ENCODE peak calls at places on chromosomes 2 and 18, in six cellular contexts. One of them, this sample, is unnamed.

GRCh38 chr18:76503595-76503994 is 8.6 kb upstream of the ZNF516 start:
- ATAC-seq in K562: no peak
- ATAC-seq in HepG2: peak
- ATAC-seq in A549: no peak
- ATAC-seq in upper lobe of left lung: peak
- ATAC-seq in GM12878: no peak
- ATAC-seq in this sample: no peak

GRCh38 chr2:178280261-178280852 is 86.0 kb downstream of the OSBPL6 start:
- ATAC-seq in K562: peak
- ATAC-seq in HepG2: peak
- ATAC-seq in A549: no peak
- ATAC-seq in upper lobe of left lung: peak
- ATAC-seq in GM12878: peak
- ATAC-seq in this sample: peak

GRCh38 chr2:197615033-197615652 is 60.2 kb downstream of the RFTN2 start:
- ATAC-seq in K562: no peak
- ATAC-seq in HepG2: peak
- ATAC-seq in A549: peak
- ATAC-seq in upper lobe of left lung: peak
- ATAC-seq in GM12878: peak
- ATAC-seq in this sample: no peak

GRCh38 chr2:189261431-189261841 is 81.9 kb upstream of the COL5A2 start:
- ATAC-seq in K562: no peak
- ATAC-seq in HepG2: no peak
- ATAC-seq in A549: peak
- ATAC-seq in upper lobe of left lung: no peak
- ATAC-seq in GM12878: no peak
- ATAC-seq in this sample: no peak

GRCh38 chr2:109266998-109267854 is 138.2 kb downstream of the SH3RF3 start:
- ATAC-seq in K562: peak
- ATAC-seq in HepG2: peak
- ATAC-seq in A549: no peak
- ATAC-seq in upper lobe of left lung: peak
- ATAC-seq in GM12878: no peak
- ATAC-seq in this sample: peak

GRCh38 chr2:162029287-162029901 is 44.6 kb downstream of the DPP4 start:
- ATAC-seq in K562: no peak
- ATAC-seq in HepG2: no peak
- ATAC-seq in A549: peak
- ATAC-seq in upper lobe of left lung: peak
- ATAC-seq in GM12878: no peak
- ATAC-seq in this sample: no peak

GRCh38 chr2:167510071-167510759 is 621.9 kb downstream of the XIRP2 start:
- ATAC-seq in K562: no peak
- ATAC-seq in HepG2: peak
- ATAC-seq in A549: no peak
- ATAC-seq in upper lobe of left lung: no peak
- ATAC-seq in GM12878: no peak
- ATAC-seq in this sample: no peak

GRCh38 chr18:11072632-11073031 is 76.7 kb downstream of the PIEZO2 start:
- ATAC-seq in K562: no peak
- ATAC-seq in HepG2: no peak
- ATAC-seq in A549: no peak
- ATAC-seq in upper lobe of left lung: no peak
- ATAC-seq in GM12878: peak
- ATAC-seq in this sample: no peak

GRCh38 chr2:170017848-170018492 is 160.0 kb upstream of the MYO3B start:
- ATAC-seq in K562: peak
- ATAC-seq in HepG2: no peak
- ATAC-seq in A549: no peak
- ATAC-seq in upper lobe of left lung: peak
- ATAC-seq in GM12878: no peak
- ATAC-seq in this sample: no peak

GRCh38 chr2:33081691-33082090 is 134.9 kb downstream of the LTBP1 start:
- ATAC-seq in K562: no peak
- ATAC-seq in HepG2: no peak
- ATAC-seq in A549: no peak
- ATAC-seq in upper lobe of left lung: no peak
- ATAC-seq in GM12878: no peak
- ATAC-seq in this sample: no peak

GRCh38 chr18:22933958-22934423 is 863 bp downstream of the RBBP8 start:
- ATAC-seq in K562: no peak
- ATAC-seq in HepG2: peak
- ATAC-seq in A549: peak
- ATAC-seq in upper lobe of left lung: no peak
- ATAC-seq in GM12878: peak
- ATAC-seq in this sample: no peak

GRCh38 chr2:159551811-159552210 is 64.5 kb downstream of the BAZ2B start:
- ATAC-seq in K562: no peak
- ATAC-seq in HepG2: no peak
- ATAC-seq in A549: no peak
- ATAC-seq in upper lobe of left lung: no peak
- ATAC-seq in GM12878: no peak
- ATAC-seq in this sample: no peak

GRCh38 chr2:174798801-174799200 is 34.5 kb upstream of the CHRNA1 start:
- ATAC-seq in K562: no peak
- ATAC-seq in HepG2: peak
- ATAC-seq in A549: no peak
- ATAC-seq in upper lobe of left lung: no peak
- ATAC-seq in GM12878: no peak
- ATAC-seq in this sample: no peak

GRCh38 chr2:121375621-121376159 is 90.7 kb upstream of the TFCP2L1 start:
- ATAC-seq in K562: no peak
- ATAC-seq in HepG2: no peak
- ATAC-seq in A549: no peak
- ATAC-seq in upper lobe of left lung: peak
- ATAC-seq in GM12878: no peak
- ATAC-seq in this sample: no peak

GRCh38 chr2:60954139-60954538 is 63.4 kb upstream of the PEX13 start:
- ATAC-seq in K562: no peak
- ATAC-seq in HepG2: no peak
- ATAC-seq in A549: no peak
- ATAC-seq in upper lobe of left lung: no peak
- ATAC-seq in GM12878: peak
- ATAC-seq in this sample: no peak

GRCh38 chr2:309148-309969 is 21.5 kb upstream of the ALKAL2 start:
- ATAC-seq in K562: peak
- ATAC-seq in HepG2: peak
- ATAC-seq in A549: peak
- ATAC-seq in upper lobe of left lung: no peak
- ATAC-seq in GM12878: no peak
- ATAC-seq in this sample: no peak

GRCh38 chr2:152223997-152224396 is 48.4 kb upstream of the STAM2 start:
- ATAC-seq in K562: no peak
- ATAC-seq in HepG2: no peak
- ATAC-seq in A549: no peak
- ATAC-seq in upper lobe of left lung: peak
- ATAC-seq in GM12878: no peak
- ATAC-seq in this sample: no peak

GRCh38 chr2:134739261-134739878 is 20.6 kb upstream of the TMEM163 start:
- ATAC-seq in K562: no peak
- ATAC-seq in HepG2: no peak
- ATAC-seq in A549: no peak
- ATAC-seq in upper lobe of left lung: no peak
- ATAC-seq in GM12878: peak
- ATAC-seq in this sample: no peak

GRCh38 chr2:190443778-190444481 is 35.8 kb downstream of the MFSD6 start:
- ATAC-seq in K562: peak
- ATAC-seq in HepG2: no peak
- ATAC-seq in A549: no peak
- ATAC-seq in upper lobe of left lung: no peak
- ATAC-seq in GM12878: peak
- ATAC-seq in this sample: no peak

GRCh38 chr2:234708091-234708683 is 211.3 kb upstream of the ARL4C start:
- ATAC-seq in K562: no peak
- ATAC-seq in HepG2: no peak
- ATAC-seq in A549: no peak
- ATAC-seq in upper lobe of left lung: no peak
- ATAC-seq in GM12878: no peak
- ATAC-seq in this sample: peak

GRCh38 chr2:176187306-176188217 is 906 bp upstream of the HOXD1 start:
- ATAC-seq in K562: no peak
- ATAC-seq in HepG2: peak
- ATAC-seq in A549: peak
- ATAC-seq in upper lobe of left lung: peak
- ATAC-seq in GM12878: no peak
- ATAC-seq in this sample: no peak

GRCh38 chr2:223047260-223047761 is 4.7 kb upstream of the KCNE4 start:
- ATAC-seq in K562: no peak
- ATAC-seq in HepG2: no peak
- ATAC-seq in A549: peak
- ATAC-seq in upper lobe of left lung: peak
- ATAC-seq in GM12878: no peak
- ATAC-seq in this sample: peak

GRCh38 chr18:3052411-3052758 is 39.4 kb upstream of the LPIN2 start:
- ATAC-seq in K562: no peak
- ATAC-seq in HepG2: peak
- ATAC-seq in A549: peak
- ATAC-seq in upper lobe of left lung: no peak
- ATAC-seq in GM12878: no peak
- ATAC-seq in this sample: no peak

GRCh38 chr2:192243488-192243887 is 48.8 kb upstream of the TMEFF2 start:
- ATAC-seq in K562: no peak
- ATAC-seq in HepG2: no peak
- ATAC-seq in A549: no peak
- ATAC-seq in upper lobe of left lung: no peak
- ATAC-seq in GM12878: no peak
- ATAC-seq in this sample: no peak

GRCh38 chr2:75276093-75277055 is 77.1 kb upstream of the TACR1 start:
- ATAC-seq in K562: no peak
- ATAC-seq in HepG2: no peak
- ATAC-seq in A549: peak
- ATAC-seq in upper lobe of left lung: no peak
- ATAC-seq in GM12878: no peak
- ATAC-seq in this sample: no peak

GRCh38 chr18:71784777-71785176 is 759.4 kb downstream of the CBLN2 start:
- ATAC-seq in K562: no peak
- ATAC-seq in HepG2: peak
- ATAC-seq in A549: no peak
- ATAC-seq in upper lobe of left lung: no peak
- ATAC-seq in GM12878: peak
- ATAC-seq in this sample: no peak

GRCh38 chr2:120250640-120251039 is 2.0 kb upstream of the RALB start:
- ATAC-seq in K562: no peak
- ATAC-seq in HepG2: no peak
- ATAC-seq in A549: no peak
- ATAC-seq in upper lobe of left lung: no peak
- ATAC-seq in GM12878: no peak
- ATAC-seq in this sample: no peak

GRCh38 chr2:177171418-177171865 is 41.2 kb upstream of the HNRNPA3 start:
- ATAC-seq in K562: no peak
- ATAC-seq in HepG2: no peak
- ATAC-seq in A549: no peak
- ATAC-seq in upper lobe of left lung: peak
- ATAC-seq in GM12878: no peak
- ATAC-seq in this sample: no peak

DNA sequence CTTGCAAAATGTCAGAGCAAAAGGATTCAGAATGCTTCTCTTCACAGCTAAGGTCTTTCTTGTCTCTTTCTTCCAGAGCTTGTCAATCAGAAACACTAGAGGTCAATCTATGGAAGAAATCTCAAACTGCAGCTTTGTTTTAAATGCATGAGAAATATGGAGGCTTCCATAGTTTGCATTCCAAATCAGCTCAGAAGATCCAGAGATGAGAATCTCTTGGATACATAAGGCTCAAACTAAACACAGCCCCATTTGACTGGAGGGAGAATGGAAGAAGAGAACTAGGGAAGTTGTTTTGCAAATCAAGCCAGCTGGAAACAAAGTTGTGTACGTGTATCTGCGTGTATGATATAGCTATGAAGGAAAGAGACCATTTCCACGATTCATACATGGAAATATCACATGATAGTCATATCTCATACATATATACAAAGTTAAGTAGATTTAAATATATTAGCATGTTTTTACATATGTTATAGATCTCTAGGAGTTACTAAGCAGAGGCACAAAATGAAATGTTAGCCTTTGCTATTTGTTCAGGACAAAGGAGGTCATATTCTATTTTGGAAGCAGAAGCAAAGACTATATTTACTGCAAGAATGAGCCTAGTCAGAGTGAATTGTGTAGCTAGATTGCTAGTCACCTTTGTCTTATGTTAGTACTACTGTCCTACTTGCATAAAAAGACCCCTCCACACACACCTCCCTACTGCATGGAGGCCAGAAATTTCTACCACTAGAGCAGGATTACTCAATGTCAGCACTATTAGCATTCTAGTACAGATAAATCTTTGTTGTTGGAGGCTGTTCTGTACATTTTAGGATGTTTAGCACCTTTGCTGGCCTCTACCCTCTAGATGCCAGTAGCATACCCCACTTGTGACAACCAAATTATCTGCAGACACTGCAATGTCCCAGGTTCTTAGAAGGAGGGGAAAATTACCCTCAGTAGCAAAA is 303.6 kb upstream of the CHAC2 start:
- ATAC-seq in K562: no peak
- ATAC-seq in HepG2: no peak
- ATAC-seq in A549: no peak
- ATAC-seq in upper lobe of left lung: no peak
- ATAC-seq in GM12878: no peak
- ATAC-seq in this sample: no peak
- H3K4me3 ChIP-seq in K562: no peak
- H3K4me3 ChIP-seq in HepG2: no peak
- H3K4me3 ChIP-seq in A549: no peak
- H3K4me3 ChIP-seq in upper lobe of left lung: no peak
- H3K4me3 ChIP-seq in GM12878: no peak
- H3K4me3 ChIP-seq in this sample: no peak

DNA sequence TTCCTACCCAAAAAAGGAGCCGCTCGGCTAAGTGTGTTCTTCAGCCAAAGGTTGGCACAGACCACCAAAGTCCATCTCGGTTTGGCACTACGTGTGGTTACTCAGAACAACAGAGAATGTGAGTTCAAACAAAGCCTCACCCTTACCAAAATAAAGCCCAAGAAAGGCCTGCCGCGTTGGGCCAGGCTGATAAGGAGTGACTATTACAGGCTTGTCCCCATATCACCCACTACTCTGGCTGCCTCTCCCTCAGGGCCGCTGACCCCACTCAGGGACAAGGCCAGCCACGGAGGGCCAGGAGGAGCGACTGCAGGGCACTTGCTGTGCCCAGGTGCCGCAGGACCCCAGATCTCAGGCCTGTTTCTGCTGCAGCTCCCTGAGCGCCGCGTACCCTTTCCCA is 13.8 kb downstream of the HS1BP3 start:
- ATAC-seq in K562: no peak
- ATAC-seq in HepG2: no peak
- ATAC-seq in A549: no peak
- ATAC-seq in upper lobe of left lung: no peak
- ATAC-seq in GM12878: no peak
- ATAC-seq in this sample: peak
- TF ChIP-seq EP300 in K562: no peak
- TF ChIP-seq EP300 in HepG2: no peak
- TF ChIP-seq EP300 in A549: no peak
- TF ChIP-seq EP300 in upper lobe of left lung: no peak
- TF ChIP-seq EP300 in GM12878: no peak
- TF ChIP-seq EP300 in this sample: peak

GRCh38 chr2:86825728-86826386 is 35.1 kb upstream of the CD8A start:
- ATAC-seq in K562: no peak
- ATAC-seq in HepG2: peak
- ATAC-seq in A549: peak
- ATAC-seq in upper lobe of left lung: no peak
- ATAC-seq in GM12878: no peak
- ATAC-seq in this sample: no peak
- H3K4me3 ChIP-seq in K562: no peak
- H3K4me3 ChIP-seq in HepG2: no peak
- H3K4me3 ChIP-seq in A549: no peak
- H3K4me3 ChIP-seq in upper lobe of left lung: peak
- H3K4me3 ChIP-seq in GM12878: no peak
- H3K4me3 ChIP-seq in this sample: no peak

GRCh38 chr2:100196786-100197494 is 54.5 kb upstream of the AFF3 start:
- ATAC-seq in K562: no peak
- ATAC-seq in HepG2: no peak
- ATAC-seq in A549: no peak
- ATAC-seq in upper lobe of left lung: no peak
- ATAC-seq in GM12878: no peak
- ATAC-seq in this sample: peak
- TF ChIP-seq EP300 in K562: no peak
- TF ChIP-seq EP300 in HepG2: no peak
- TF ChIP-seq EP300 in A549: no peak
- TF ChIP-seq EP300 in upper lobe of left lung: no peak
- TF ChIP-seq EP300 in GM12878: no peak
- TF ChIP-seq EP300 in this sample: no peak